ENCODE peak calls at places on chromosomes 4 and X, in seven cellular contexts. R is stomach, I is A549, U is ovary, A is transverse colon, O is sigmoid colon, Q is H1. S is an unnamed sample.

GRCh38 chrX:152450076-152450475 is 1.0 kb downstream of the GABRA3 start:
- DNase-seq in R (no peak), I (no peak), U (no peak), A (no peak), O (no peak), Q (peak), S (no peak)

GRCh38 chrX:41236629-41237028 is 97.3 kb upstream of the DDX3X start:
- DNase-seq in R (no peak), I (no peak), U (no peak), A (no peak), O (no peak), Q (no peak), S (no peak)

GRCh38 chrX:150464001-150464400 is 100.9 kb downstream of the MAMLD1 start:
- DNase-seq in R (no peak), I (no peak), U (no peak), A (no peak), O (no peak), Q (no peak), S (no peak)

GRCh38 chr4:66693694-66694093 is 851.6 kb downstream of the CENPC start:
- DNase-seq in R (no peak), I (no peak), U (no peak), A (no peak), O (no peak), Q (no peak), S (no peak)

GRCh38 chr4:101291198-101291597 is 56.1 kb downstream of the PPP3CA start:
- DNase-seq in R (no peak), I (no peak), U (no peak), A (no peak), O (no peak), Q (no peak), S (no peak)

GRCh38 chr4:123939621-123940020 is 543.0 kb downstream of the SPRY1 start:
- DNase-seq in R (no peak), I (no peak), U (no peak), A (no peak), O (no peak), Q (no peak), S (no peak)

GRCh38 chrX:8981742-8982141 is 52.2 kb downstream of the FAM9B start:
- DNase-seq in R (no peak), I (no peak), U (no peak), A (no peak), O (no peak), Q (no peak), S (no peak)

GRCh38 chrX:134736351-134736750 is 78.1 kb upstream of the PLAC1 start:
- DNase-seq in R (no peak), I (no peak), U (no peak), A (no peak), O (no peak), Q (no peak), S (no peak)

GRCh38 chrX:73930300-73930699 is 367.3 kb downstream of the CHIC1 start:
- DNase-seq in R (no peak), I (peak), U (no peak), A (no peak), O (no peak), Q (no peak), S (no peak)

GRCh38 chrX:28576117-28576516 is 11.1 kb upstream of the IL1RAPL1 start:
- DNase-seq in R (no peak), I (no peak), U (no peak), A (no peak), O (no peak), Q (no peak), S (no peak)

GRCh38 chrX:53255738-53256191 is 25.6 kb downstream of the IQSEC2 start:
- DNase-seq in R (no peak), I (no peak), U (no peak), A (no peak), O (peak), Q (no peak), S (no peak)

GRCh38 chr4:31146366-31146765 is 426.2 kb downstream of the PCDH7 start:
- DNase-seq in R (no peak), I (peak), U (no peak), A (no peak), O (no peak), Q (no peak), S (no peak)

GRCh38 chr4:138007572-138007971 is 234.6 kb downstream of the SLC7A11 start:
- DNase-seq in R (no peak), I (no peak), U (no peak), A (no peak), O (no peak), Q (no peak), S (no peak)

GRCh38 chr4:3667258-3667657 is 98.9 kb upstream of the ADRA2C start:
- DNase-seq in R (no peak), I (no peak), U (no peak), A (no peak), O (no peak), Q (no peak), S (no peak)

GRCh38 chr4:152972821-152973613 is 36.9 kb downstream of the FHDC1 start:
- DNase-seq in R (no peak), I (no peak), U (peak), A (no peak), O (no peak), Q (no peak), S (no peak)

GRCh38 chr4:83075696-83076095 is 38.8 kb downstream of the PLAC8 start:
- DNase-seq in R (no peak), I (no peak), U (no peak), A (no peak), O (no peak), Q (no peak), S (no peak)

GRCh38 chrX:130669233-130669632 is 233.8 kb downstream of the ENOX2 start:
- DNase-seq in R (no peak), I (no peak), U (no peak), A (no peak), O (no peak), Q (no peak), S (no peak)

GRCh38 chrX:153775631-153776595 is 4.9 kb upstream of the SRPK3 start:
- DNase-seq in R (no peak), I (no peak), U (no peak), A (no peak), O (peak), Q (no peak), S (no peak)

GRCh38 chr4:6694177-6694901 is 661 bp downstream of the S100P start:
- DNase-seq in R (no peak), I (no peak), U (no peak), A (no peak), O (no peak), Q (no peak), S (no peak)

GRCh38 chr4:102620697-102621497 is 119.7 kb downstream of the NFKB1 start:
- DNase-seq in R (peak), I (peak), U (no peak), A (peak), O (no peak), Q (no peak), S (no peak)

GRCh38 chr4:2141022-2141761 is 82.1 kb downstream of the NAT8L start:
- DNase-seq in R (no peak), I (no peak), U (no peak), A (no peak), O (no peak), Q (no peak), S (no peak)

GRCh38 chrX:37348237-37349130 is 680 bp upstream of the PRRG1 start:
- DNase-seq in R (no peak), I (no peak), U (no peak), A (no peak), O (no peak), Q (no peak), S (no peak)

GRCh38 chrX:46376246-46376885 is 168.9 kb downstream of the ZNF674 start:
- DNase-seq in R (no peak), I (peak), U (no peak), A (peak), O (no peak), Q (no peak), S (no peak)

GRCh38 chrX:155745792-155746191 is 133.0 kb upstream of the TMLHE start:
- DNase-seq in R (peak), I (peak), U (peak), A (peak), O (no peak), Q (no peak), S (no peak)

GRCh38 chr4:4456351-4456750 is 69.4 kb downstream of the NSG1 start:
- DNase-seq in R (no peak), I (no peak), U (no peak), A (no peak), O (no peak), Q (no peak), S (no peak)

GRCh38 chr4:45701616-45702015 is 422.2 kb downstream of the GABRG1 start:
- DNase-seq in R (no peak), I (no peak), U (no peak), A (no peak), O (no peak), Q (no peak), S (no peak)

GRCh38 chr4:3406021-3406420 is 35.7 kb upstream of the HGFAC start:
- DNase-seq in R (no peak), I (no peak), U (no peak), A (no peak), O (peak), Q (no peak), S (peak)

GRCh38 chrX:110167952-110168451 is 149.9 kb downstream of the AMMECR1 start:
- DNase-seq in R (no peak), I (peak), U (no peak), A (peak), O (no peak), Q (peak), S (no peak)

GRCh38 chr4:62450740-62451139 is 1250.6 kb downstream of the ADGRL3 start:
- DNase-seq in R (no peak), I (no peak), U (no peak), A (no peak), O (no peak), Q (no peak), S (no peak)

GRCh38 chr4:126547352-126547751 is 1085.4 kb upstream of the INTU start:
- DNase-seq in R (no peak), I (no peak), U (no peak), A (no peak), O (no peak), Q (no peak), S (no peak)

GRCh38 chr4:173526034-173526482 is 4.0 kb downstream of the HAND2 start:
- DNase-seq in R (no peak), I (no peak), U (no peak), A (no peak), O (peak), Q (no peak), S (no peak)

GRCh38 chr4:93748380-93748779 is 80.2 kb upstream of the ATOH1 start:
- DNase-seq in R (no peak), I (no peak), U (no peak), A (no peak), O (no peak), Q (no peak), S (no peak)

GRCh38 chr4:148514041-148514440 is 71.8 kb upstream of the NR3C2 start:
- DNase-seq in R (no peak), I (no peak), U (no peak), A (no peak), O (no peak), Q (no peak), S (no peak)

GRCh38 chr4:14924945-14925344 is 77.3 kb upstream of the CPEB2 start:
- DNase-seq in R (no peak), I (no peak), U (no peak), A (no peak), O (no peak), Q (no peak), S (no peak)

GRCh38 chr4:78131403-78131802 is 74.3 kb downstream of the FRAS1 start:
- DNase-seq in R (no peak), I (no peak), U (no peak), A (no peak), O (no peak), Q (no peak), S (no peak)

GRCh38 chr4:39458505-39459300 is at the start of the genes LIAS and RPL9:
- DNase-seq in R (peak), I (peak), U (peak), A (peak), O (peak), Q (peak), S (peak)

GRCh38 chr4:169185133-169185956 is 85.4 kb downstream of the SH3RF1 start:
- DNase-seq in R (no peak), I (peak), U (no peak), A (no peak), O (no peak), Q (no peak), S (no peak)

DNA sequence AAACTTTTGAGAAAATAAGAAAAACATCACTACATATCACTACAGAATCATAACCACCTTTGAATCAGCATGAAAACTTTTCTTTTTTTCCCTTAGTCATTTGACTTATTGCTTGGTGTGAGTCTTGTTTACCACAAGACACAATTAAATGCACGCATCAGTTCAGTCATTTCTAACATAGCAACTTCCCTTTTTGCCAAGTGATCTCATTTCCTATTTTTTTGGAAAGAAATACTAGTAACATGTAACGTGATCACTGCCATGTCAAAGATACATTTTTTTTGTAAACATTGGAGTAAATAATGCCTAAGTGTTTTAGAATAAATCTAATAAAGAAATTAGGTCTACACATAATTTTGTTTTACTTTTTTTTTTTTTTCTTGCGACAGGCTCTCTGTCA is 5.1 kb upstream of the CXCL8 start:
- DNase-seq in R (no peak), I (no peak), U (no peak), A (no peak), O (no peak), Q (no peak), S (no peak)
- TF ChIP-seq EP300 in R (no peak), I (no peak), U (no peak), A (no peak), O (no peak), Q (no peak), S (no peak)

DNA sequence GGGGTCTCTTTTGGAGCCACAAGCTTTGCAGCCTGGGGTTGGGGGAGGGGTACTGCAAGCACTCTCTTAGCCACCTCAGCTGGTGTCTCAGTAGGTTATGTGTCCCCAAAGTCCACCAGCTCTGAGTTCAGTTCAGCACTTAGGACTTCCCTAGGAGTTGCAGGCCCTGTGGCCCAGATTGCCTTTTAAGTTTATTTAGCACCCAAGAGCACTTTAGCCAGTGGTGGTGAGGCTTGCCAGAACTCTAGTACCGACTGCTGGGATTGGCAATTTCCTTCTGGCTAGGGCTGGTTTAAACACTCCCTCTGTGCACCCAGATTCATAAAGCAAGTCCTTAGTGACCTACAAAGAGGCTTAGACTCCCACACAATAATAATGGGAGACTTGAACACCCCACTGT is 489.9 kb upstream of the RPS6KA3 start:
- DNase-seq in R (no peak), I (no peak), U (no peak), A (no peak), O (no peak), Q (no peak), S (no peak)
- H3K27ac ChIP-seq in R (no peak), I (no peak), U (no peak), A (no peak), O (no peak), Q (no peak), S (no peak)

DNA sequence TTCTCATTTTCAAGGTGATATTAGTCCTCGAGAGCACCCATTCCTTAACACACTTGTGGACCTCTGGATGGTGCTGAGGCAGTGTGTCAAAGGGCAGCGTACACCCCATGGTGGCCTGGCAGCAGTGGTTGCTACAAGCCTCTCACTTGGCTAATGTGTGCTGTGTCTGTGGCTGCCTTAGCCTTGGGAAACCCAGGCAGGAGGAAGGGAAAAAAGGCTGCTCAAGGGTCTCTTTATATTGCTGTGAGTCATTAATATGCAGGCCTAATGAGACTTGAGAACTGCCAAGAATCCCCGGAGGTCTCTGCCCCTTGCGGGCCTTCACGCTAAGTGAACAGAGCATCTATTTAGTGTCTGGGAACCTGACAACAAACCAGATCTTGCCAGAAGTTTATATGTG is 7.0 kb downstream of the PCDH10 start:
- DNase-seq in R (no peak), I (no peak), U (no peak), A (no peak), O (no peak), Q (no peak), S (peak)
- TF ChIP-seq EP300 in R (no peak), I (no peak), U (no peak), A (no peak), O (no peak), Q (no peak), S (no peak)

GRCh38 chr4:65661469-65661868 is 8.8 kb downstream of the EPHA5 start:
- DNase-seq in R (peak), I (peak), U (no peak), A (no peak), O (no peak), Q (no peak), S (no peak)
- H3K27ac ChIP-seq in R (no peak), I (no peak), U (no peak), A (no peak), O (no peak), Q (no peak), S (no peak)

DNA sequence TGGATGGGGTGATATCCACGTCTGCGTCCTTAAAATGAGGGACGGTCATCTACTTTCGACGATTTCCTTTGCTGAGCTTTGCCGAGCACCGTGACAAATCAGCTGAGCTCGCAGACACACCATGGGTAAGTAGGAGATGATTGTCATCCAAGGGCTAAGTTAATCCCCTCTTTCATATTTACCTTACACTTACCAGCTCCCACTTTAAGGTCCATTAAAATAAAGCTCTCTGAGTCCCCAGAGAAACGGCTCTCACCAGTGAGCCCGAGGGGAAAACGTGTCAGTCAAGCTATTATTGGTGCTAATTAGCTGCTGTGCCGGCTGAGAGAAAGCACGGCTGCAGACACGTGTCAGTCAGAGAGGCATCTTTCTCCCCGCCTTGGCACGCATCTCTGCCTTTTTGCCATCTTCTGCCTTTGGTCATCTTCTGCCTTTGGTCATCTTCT is 72.2 kb downstream of the CRLF2 start:
- DNase-seq in R (no peak), I (no peak), U (no peak), A (no peak), O (peak), Q (peak), S (peak)
- TF ChIP-seq EP300 in R (no peak), I (no peak), U (no peak), A (no peak), O (no peak), Q (no peak), S (no peak)

GRCh38 chr4:159505275-159505975 is 402.5 kb downstream of the RAPGEF2 start:
- DNase-seq in R (no peak), I (no peak), U (no peak), A (no peak), O (no peak), Q (no peak), S (no peak)
- H3K27ac ChIP-seq in R (no peak), I (no peak), U (no peak), A (no peak), O (no peak), Q (no peak), S (no peak)